ENCODE peak calls at places on chromosomes 12 and 14, in eight cellular contexts. O is body of pancreas; R is endodermal cell; N is adrenal gland; G is H9; Y is A549; H is CD4-positive, CD25-positive, alpha-beta regulatory T cell; I is upper lobe of left lung. V is an unnamed sample.

GRCh38 chr14:104388011-104388521 is 191.5 kb upstream of the C14orf180 start:
- DNase-seq in H (no peak), I (no peak), R (peak; percentile 29), N (no peak), G (peak; percentile 18), O (no peak), Y (no peak), V (no peak)

GRCh38 chr14:53924754-53925153 is 31.9 kb downstream of the BMP4 start:
- DNase-seq in I (no peak), O (no peak), N (no peak), G (no peak), Y (peak; percentile 8), R (no peak), H (no peak), V (no peak)

GRCh38 chr12:106131671-106132070 is 7.1 kb downstream of the NUAK1 start:
- DNase-seq in H (no peak), Y (no peak), N (no peak), G (peak; percentile 39), R (peak; percentile 75), O (no peak), I (no peak), V (no peak)

GRCh38 chr12:126907900-126908764 is 1358.8 kb upstream of the TMEM132C start:
- DNase-seq in O (no peak), R (no peak), I (no peak), H (no peak), G (no peak), N (no peak), Y (no peak), V (no peak)

GRCh38 chr14:49306152-49306751 is 279.9 kb downstream of the RPS29 start:
- DNase-seq in R (no peak), N (no peak), H (no peak), O (no peak), G (no peak), I (no peak), Y (peak; percentile 5), V (no peak)

GRCh38 chr12:65821336-65821735 is 2.9 kb upstream of the HMGA2 start:
- DNase-seq in O (no peak), I (no peak), R (no peak), N (no peak), G (no peak), H (no peak), Y (no peak), V (no peak)

GRCh38 chr14:51626185-51626584 is 25.5 kb upstream of the FRMD6 start:
- DNase-seq in N (no peak), R (no peak), G (no peak), O (no peak), Y (no peak), I (no peak), H (no peak), V (no peak)

GRCh38 chr14:103746706-103747105 is 31.1 kb downstream of the ZFYVE21 start:
- DNase-seq in N (no peak), H (no peak), Y (no peak), G (no peak), I (no peak), R (peak; percentile 41), O (no peak), V (no peak)

GRCh38 chr12:52474212-52474611 is 607 bp upstream of the KRT6C start:
- DNase-seq in Y (no peak), G (no peak), R (no peak), H (no peak), I (no peak), O (no peak), N (no peak), V (no peak)

GRCh38 chr14:101350021-101350420 is 211.3 kb upstream of the DIO3 start:
- DNase-seq in Y (no peak), I (no peak), N (no peak), R (peak; percentile 26), H (no peak), O (no peak), G (no peak), V (no peak)

GRCh38 chr14:77849711-77850110 is 49.8 kb downstream of the ADCK1 start:
- DNase-seq in O (no peak), I (no peak), R (no peak), N (no peak), Y (no peak), G (no peak), H (no peak), V (no peak)

GRCh38 chr12:23533699-23534098 is 415.8 kb downstream of the SOX5 start:
- DNase-seq in N (no peak), H (no peak), R (no peak), Y (no peak), G (no peak), O (no peak), I (no peak), V (no peak)

GRCh38 chr12:54970741-54971140 is 13.8 kb downstream of the TESPA1 start:
- DNase-seq in O (no peak), R (no peak), H (no peak), G (no peak), I (no peak), Y (no peak), N (no peak), V (no peak)

GRCh38 chr12:1932264-1932777 is 13.9 kb upstream of the CACNA2D4 start:
- DNase-seq in I (no peak), G (peak; percentile 30), O (no peak), Y (no peak), N (peak; percentile 76), R (peak; percentile 40), H (no peak), V (peak; percentile 76)

GRCh38 chr14:57617510-57617909 is 123.9 kb upstream of the CCDC198 start:
- DNase-seq in G (peak; percentile 59), Y (no peak), N (no peak), H (no peak), O (no peak), R (peak; percentile 83), I (no peak), V (no peak)

GRCh38 chr12:75863475-75863874 is 168.1 kb downstream of the PHLDA1 start:
- DNase-seq in Y (peak; percentile 19), O (no peak), G (no peak), N (no peak), R (no peak), I (no peak), H (no peak), V (no peak)

GRCh38 chr14:59852350-59852749 is 18.2 kb downstream of the RTN1 start:
- DNase-seq in R (no peak), Y (no peak), I (no peak), N (no peak), O (no peak), H (no peak), G (no peak), V (no peak)

GRCh38 chr14:41167040-41167439 is 439.6 kb upstream of the LRFN5 start:
- DNase-seq in G (peak; percentile 35), H (no peak), N (no peak), I (no peak), Y (no peak), O (no peak), R (peak; percentile 68), V (no peak)

GRCh38 chr12:9065607-9065856 is 50.2 kb downstream of the A2M start:
- DNase-seq in O (no peak), N (no peak), Y (no peak), I (no peak), G (no peak), H (no peak), R (no peak), V (no peak)

GRCh38 chr12:9064201-9064814 is 51.4 kb downstream of the A2M start:
- DNase-seq in Y (peak; percentile 57), H (peak; percentile 55), R (peak; percentile 92), O (peak; percentile 77), G (peak; percentile 82), N (peak; percentile 77), I (peak; percentile 78), V (peak; percentile 65)

GRCh38 chr12:9066755-9067433 is 48.8 kb downstream of the A2M start:
- DNase-seq in R (no peak), H (no peak), N (no peak), Y (no peak), I (no peak), G (no peak), O (no peak), V (no peak)

GRCh38 chr12:9066183-9066623 is 49.5 kb downstream of the A2M start:
- DNase-seq in R (no peak), G (no peak), O (no peak), Y (no peak), I (no peak), N (no peak), H (no peak), V (no peak)

GRCh38 chr12:9064815-9065606 is 50.7 kb downstream of the A2M start:
- DNase-seq in G (peak; percentile 99), O (peak; percentile 96), I (peak; percentile 95), H (no peak), Y (peak; percentile 60), N (peak; percentile 85), R (peak; percentile 99), V (peak; percentile 85)
- H3K4me1 ChIP-seq in G (peaks cover 4% of the 10 kb centered on the region), O (peaks cover 19% of the 10 kb centered on the region), I (peaks cover 11% of the 10 kb centered on the region), H (peaks cover 9% of the 10 kb centered on the region), Y (peaks cover 9% of the 10 kb centered on the region), N (peaks cover 16% of the 10 kb centered on the region), R (no peaks in the 10 kb centered on the region), V (peaks cover 4% of the 10 kb centered on the region)

GRCh38 chr14:93061380-93062012 is 54.2 kb downstream of the ITPK1 start:
- DNase-seq in Y (no peak), N (no peak), O (no peak), I (no peak), G (no peak), R (no peak), H (no peak), V (no peak)
- H3K27ac ChIP-seq in Y (no peak overlapping the region), N (no peak overlapping the region), O (no peak overlapping the region), I (no peak overlapping the region), G (no peak overlapping the region), R (no peak overlapping the region), H (no peak overlapping the region), V (no peak overlapping the region)

DNA sequence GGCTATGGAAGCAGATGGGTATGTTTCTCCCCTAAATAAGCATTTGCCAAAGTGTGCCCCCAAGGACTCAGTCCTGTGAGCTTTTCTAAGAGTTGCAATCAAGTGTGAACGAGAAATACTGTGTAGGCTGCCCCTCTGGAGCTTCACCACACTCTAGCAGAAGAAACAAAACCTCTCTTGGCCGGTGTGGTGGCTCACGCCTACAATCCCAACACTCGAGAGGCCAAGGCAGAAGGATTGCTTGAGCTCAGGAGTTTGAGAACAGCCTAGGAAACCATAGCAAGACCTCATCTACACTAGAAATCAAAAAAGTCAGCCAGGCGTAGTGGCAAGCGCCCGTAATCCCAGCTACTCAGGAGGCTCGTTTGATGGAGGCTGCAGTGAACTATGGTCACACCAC is 9.8 kb downstream of the VPS37B start:
- DNase-seq in Y (no peak), O (no peak), H (no peak), I (no peak), R (no peak), N (no peak), G (no peak), V (no peak)
- H3K4me1 ChIP-seq in Y (peaks cover 60% of the 10 kb centered on the region), O (peaks cover 68% of the 10 kb centered on the region), H (peaks cover 51% of the 10 kb centered on the region), I (peaks cover 53% of the 10 kb centered on the region), R (peaks cover 4% of the 10 kb centered on the region), N (peaks cover 84% of the 10 kb centered on the region), G (peaks cover 6% of the 10 kb centered on the region), V (peaks cover 24% of the 10 kb centered on the region)

DNA sequence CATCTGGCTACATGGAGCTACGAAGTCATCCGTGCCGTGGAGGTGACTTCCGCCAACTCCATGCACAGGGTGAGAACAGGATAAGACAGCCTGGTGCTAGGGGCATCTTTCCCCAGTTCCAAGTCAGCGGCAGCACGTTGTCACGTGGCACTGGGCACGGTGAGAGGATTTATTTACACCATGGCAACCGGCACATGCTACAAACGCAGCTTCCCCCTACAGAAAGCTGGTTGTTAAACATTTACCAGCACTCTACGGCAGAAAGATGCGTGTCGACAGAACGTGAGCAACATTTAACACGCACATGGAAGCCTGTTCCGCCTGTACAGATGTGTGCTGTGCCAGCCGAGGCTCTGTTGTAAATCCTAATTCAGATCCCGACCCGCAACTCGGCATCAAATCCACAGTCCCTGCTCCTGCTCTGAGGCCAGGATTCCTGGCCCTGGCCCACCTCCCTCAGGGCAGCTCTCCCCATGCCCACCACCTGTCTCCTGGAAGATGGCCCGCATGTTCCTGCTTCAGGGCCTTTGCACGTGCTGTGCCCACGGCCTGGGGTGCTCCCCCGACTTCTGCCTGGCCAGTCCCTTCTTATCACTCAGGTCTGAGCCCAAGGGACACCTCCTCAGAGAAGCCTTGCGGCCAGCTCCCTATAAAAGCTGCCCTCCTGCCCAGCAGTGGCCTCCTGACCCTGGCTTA is 114.1 kb downstream of the RFLNA start:
- DNase-seq in R (no peak), H (no peak), G (no peak), I (no peak), Y (no peak), O (no peak), N (no peak), V (peak; percentile 54)
- H3K27ac ChIP-seq in R (no peak overlapping the region), H (no peak overlapping the region), G (no peak overlapping the region), I (no peak overlapping the region), Y (no peak overlapping the region), O (peak overlapping the region; percentile 17), N (no peak overlapping the region), V (no peak overlapping the region)

V was measured in colonic mucosa.